ENCODE peak calls at places on chromosomes 12 and 14, in eight cellular contexts. T is cardiac muscle cell, N is ovary, W is glutamatergic neuron, M is activated B cell treated with CpG ODN at 0.5 μM for 24 hours, Q is PC-3, X is neural progenitor cell, B is AG04450. F is an unnamed sample.
A peak's percentile ranks its signal among the peaks of the same experiment; 100 is the strongest.

GRCh38 chr14:63388766-63389431 is 70.2 kb upstream of the GPHB5 start:
- DNase-seq in T (peak; percentile 67), N (peak; percentile 33), W (peak; percentile 77), M (peak; percentile 17), Q (peak; percentile 78), X (peak; percentile 61), B (peak; percentile 18), F (no peak)

GRCh38 chr14:97723321-97723720 is 926.1 kb downstream of the VRK1 start:
- DNase-seq in T (no peak), N (no peak), W (no peak), M (no peak), Q (no peak), X (no peak), B (no peak), F (no peak)

GRCh38 chr12:100138048-100138907 is 4.4 kb downstream of the BLTP3B start:
- DNase-seq in T (peak; percentile 30), N (no peak), W (no peak), M (no peak), Q (peak; percentile 45), X (no peak), B (no peak), F (no peak)

GRCh38 chr14:94016446-94016976 is 9.6 kb upstream of the OTUB2 start:
- DNase-seq in T (no peak), N (no peak), W (no peak), M (no peak), Q (no peak), X (no peak), B (no peak), F (no peak)

GRCh38 chr14:95056476-95056875 is 100.9 kb downstream of the DICER1 start:
- DNase-seq in T (no peak), N (no peak), W (no peak), M (no peak), Q (peak; percentile 8), X (no peak), B (no peak), F (no peak)

GRCh38 chr12:127230843-127231260 is 1036.1 kb upstream of the TMEM132C start:
- DNase-seq in T (no peak), N (no peak), W (no peak), M (no peak), Q (peak; percentile 99), X (no peak), B (peak; percentile 83), F (no peak)

GRCh38 chr12:95653761-95654546 is 102.7 kb upstream of the USP44 start:
- DNase-seq in T (peak; percentile 22), N (no peak), W (no peak), M (no peak), Q (peak; percentile 82), X (peak; percentile 68), B (peak; percentile 83), F (no peak)

GRCh38 chr12:124786065-124786964 is 77.3 kb downstream of the SCARB1 start:
- DNase-seq in T (peak; percentile 92), N (no peak), W (peak; percentile 77), M (no peak), Q (no peak), X (peak; percentile 92), B (peak; percentile 76), F (no peak)

GRCh38 chr14:25833341-25834121 is 764.3 kb downstream of the NOVA1 start:
- DNase-seq in T (peak; percentile 73), N (no peak), W (peak; percentile 65), M (no peak), Q (peak; percentile 45), X (peak; percentile 80), B (no peak), F (no peak)

GRCh38 chr14:45998554-45998953 is 653.0 kb downstream of the RPL10L start:
- DNase-seq in T (no peak), N (no peak), W (no peak), M (no peak), Q (no peak), X (no peak), B (no peak), F (no peak)

GRCh38 chr12:41663487-41664258 is 475.6 kb downstream of the PDZRN4 start:
- DNase-seq in T (peak; percentile 63), N (no peak), W (no peak), M (no peak), Q (peak; percentile 53), X (peak; percentile 39), B (no peak), F (no peak)
- TF ChIP-seq CTCF in T (no peak), N (no peak), W (peak; percentile 69), M (no peak), Q (peak; percentile 62), X (peak; percentile 62), B (peak; percentile 61), F (peak; percentile 37)

GRCh38 chr12:66741919-66742318 is 63.0 kb upstream of the GRIP1 start:
- DNase-seq in T (no peak), N (no peak), W (no peak), M (no peak), Q (no peak), X (no peak), B (no peak), F (no peak)

GRCh38 chr12:66742508-66743367 is 63.9 kb upstream of the GRIP1 start:
- DNase-seq in T (no peak), N (no peak), W (no peak), M (no peak), Q (no peak), X (no peak), B (no peak), F (no peak)

GRCh38 chr12:66751432-66752113 is 72.7 kb upstream of the GRIP1 start:
- DNase-seq in T (no peak), N (no peak), W (no peak), M (no peak), Q (peak; percentile 33), X (no peak), B (no peak), F (no peak)

GRCh38 chr12:66744956-66745383 is 66.1 kb upstream of the GRIP1 start:
- DNase-seq in T (no peak), N (no peak), W (no peak), M (no peak), Q (peak; percentile 81), X (no peak), B (no peak), F (no peak)

DNA sequence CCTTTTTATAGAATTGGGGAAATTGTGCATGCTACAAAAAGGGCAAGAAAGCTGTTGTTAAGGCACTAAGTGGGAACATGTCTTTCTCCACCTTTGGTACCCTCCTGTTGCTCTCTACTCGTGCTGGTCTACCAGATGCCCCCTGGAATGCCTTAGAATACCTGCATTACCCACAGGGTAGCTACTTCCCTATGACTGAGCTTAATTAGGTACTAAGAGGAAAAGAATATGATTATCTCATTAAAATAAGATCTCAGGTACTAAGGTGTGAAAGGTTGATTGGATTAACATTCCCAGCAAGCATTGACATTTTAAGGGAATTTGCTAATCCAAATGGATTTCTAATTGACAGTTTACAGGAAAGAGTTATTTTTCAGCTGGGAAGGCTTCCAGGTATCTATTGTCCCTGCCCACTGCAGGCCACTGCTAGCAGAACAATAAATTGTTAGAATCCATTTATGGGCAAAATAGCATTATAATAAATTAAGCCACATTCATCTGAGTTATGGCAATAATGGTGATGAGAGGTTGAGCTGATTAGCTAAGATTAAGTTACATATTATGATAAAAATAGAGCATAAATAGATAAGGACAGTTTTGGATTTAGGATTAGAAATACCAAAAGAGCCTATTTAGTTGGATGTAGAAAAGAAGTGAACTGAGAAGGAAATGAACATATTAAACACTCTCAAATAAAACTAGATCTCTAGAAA is 67.8 kb upstream of the GRIP1 start:
- DNase-seq in T (no peak), N (no peak), W (no peak), M (no peak), Q (no peak), X (no peak), B (no peak), F (no peak)
- TF ChIP-seq CTCF in T (no peak), N (no peak), W (no peak), M (no peak), Q (no peak), X (no peak), B (no peak), F (no peak)

DNA sequence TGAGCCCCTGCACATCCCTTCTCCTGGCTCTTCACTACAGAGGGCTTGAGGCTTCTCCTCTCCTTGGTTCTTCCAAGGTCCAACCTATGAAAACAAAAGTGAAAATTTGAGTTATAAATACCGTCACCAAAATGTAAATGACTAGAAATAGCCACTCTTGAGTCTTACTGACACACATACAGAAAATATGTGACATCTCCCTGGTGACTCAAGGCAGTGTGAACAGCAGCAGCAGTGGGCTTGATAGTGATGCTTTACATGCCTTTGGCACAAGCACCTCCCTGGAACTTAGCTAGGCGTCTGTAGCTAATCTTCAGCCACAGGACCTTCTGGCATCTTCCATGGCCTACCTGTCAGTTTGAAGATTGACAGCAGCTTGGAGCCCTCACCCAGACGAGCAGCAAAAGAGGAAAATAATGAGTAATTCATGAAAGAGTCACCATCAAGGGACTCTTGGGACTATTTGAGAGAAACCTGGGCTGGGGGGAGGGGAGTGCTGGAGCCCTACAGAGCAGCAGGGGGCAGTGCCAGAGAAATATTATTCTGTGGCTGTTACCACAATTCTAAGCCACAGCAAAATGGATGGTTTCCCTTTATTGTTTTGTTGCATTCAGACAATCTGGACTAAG is 158.0 kb downstream of the KCNK10 start:
- DNase-seq in T (no peak), N (no peak), W (no peak), M (no peak), Q (no peak), X (no peak), B (no peak), F (no peak)
- TF ChIP-seq CTCF in T (no peak), N (no peak), W (no peak), M (no peak), Q (no peak), X (no peak), B (no peak), F (no peak)

GRCh38 chr14:100067481-100067880 is 2.3 kb downstream of the EVL start:
- DNase-seq in T (no peak), N (no peak), W (no peak), M (no peak), Q (no peak), X (no peak), B (no peak), F (no peak)

GRCh38 chr14:100066984-100067383 is 1.8 kb downstream of the EVL start:
- DNase-seq in T (no peak), N (no peak), W (no peak), M (no peak), Q (no peak), X (no peak), B (no peak), F (no peak)

GRCh38 chr14:100065942-100066574 is 836 bp downstream of the EVL start:
- DNase-seq in T (peak; percentile 35), N (no peak), W (no peak), M (peak; percentile 41), Q (no peak), X (no peak), B (no peak), F (no peak)

GRCh38 chr14:100063314-100063941 is 1.8 kb upstream of the EVL start:
- DNase-seq in T (no peak), N (no peak), W (no peak), M (no peak), Q (no peak), X (no peak), B (no peak), F (no peak)

DNA sequence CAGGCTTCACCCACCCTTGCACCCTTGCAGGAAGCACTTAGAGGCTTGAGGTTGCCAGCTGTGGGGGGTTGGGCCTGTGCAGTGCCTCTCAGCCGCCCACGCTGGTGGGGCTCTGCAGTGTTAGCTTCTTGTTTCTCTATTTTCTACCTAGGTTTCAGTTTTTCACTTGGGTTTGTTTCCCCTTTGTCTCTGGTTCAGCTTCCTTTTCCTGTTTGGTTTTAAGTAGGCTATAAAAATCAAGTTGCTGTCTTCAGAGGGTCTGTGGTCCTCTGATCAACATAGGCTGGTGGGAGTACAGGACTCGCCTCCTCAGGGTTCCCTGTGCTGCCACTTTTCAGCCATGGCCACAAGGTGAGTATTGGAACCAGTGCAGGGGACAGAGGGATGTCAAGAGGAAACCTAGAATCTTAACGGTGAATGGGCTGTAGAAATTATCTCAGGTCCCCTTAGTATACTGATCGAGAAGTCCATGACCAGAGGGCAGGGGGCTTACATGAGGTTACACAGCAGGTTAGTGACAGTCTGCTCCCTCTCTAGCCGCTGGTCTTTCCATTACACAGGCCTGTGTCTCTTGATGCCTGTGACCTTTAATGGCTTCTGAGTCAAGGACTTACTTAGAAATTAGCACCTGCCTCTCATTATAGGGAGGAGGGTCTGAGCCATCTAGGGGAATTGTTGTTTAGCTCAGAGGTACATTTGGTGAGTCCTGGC is at the start of gene EVL:
- DNase-seq in T (peak; percentile 23), N (no peak), W (no peak), M (peak; percentile 65), Q (no peak), X (no peak), B (no peak), F (no peak)
- TF ChIP-seq CTCF in T (no peak), N (no peak), W (no peak), M (no peak), Q (no peak), X (no peak), B (no peak), F (no peak)